ENCODE peak calls at places on chromosome 7, in eight cellular contexts. N, Y, K, B, D, J, R and O are unnamed samples.

GRCh38 chr7:103771294-103771693 is 218.2 kb downstream of the RELN start:
- DNase-seq in K (no peak), N (no peak), Y (no peak), D (no peak), R (no peak), B (no peak), J (no peak), O (no peak)

GRCh38 chr7:16933296-16934248 is 51.8 kb upstream of the AGR3 start:
- DNase-seq in K (no peak), N (no peak), R (no peak), J (peak), Y (no peak), D (no peak), B (no peak), O (no peak)

GRCh38 chr7:94042381-94042780 is 38.2 kb upstream of the BET1 start:
- DNase-seq in B (no peak), K (no peak), R (no peak), N (no peak), Y (no peak), J (no peak), D (no peak), O (no peak)

GRCh38 chr7:127710635-127711034 is 58.6 kb downstream of the SND1 start:
- DNase-seq in B (no peak), D (no peak), R (no peak), N (no peak), J (no peak), Y (no peak), K (no peak), O (no peak)

GRCh38 chr7:105352922-105353668 is 35.6 kb downstream of the SRPK2 start:
- DNase-seq in K (no peak), J (no peak), R (no peak), B (no peak), N (no peak), D (no peak), Y (no peak), O (no peak)

GRCh38 chr7:143284591-143285453 is at the start of gene TMEM139:
- DNase-seq in J (no peak), N (no peak), B (no peak), R (no peak), D (peak), K (peak), Y (no peak), O (no peak)

GRCh38 chr7:25549315-25549933 is 321.1 kb upstream of the NPVF start:
- DNase-seq in Y (no peak), D (no peak), B (no peak), N (no peak), K (no peak), R (no peak), J (no peak), O (no peak)

GRCh38 chr7:126501617-126502016 is 751.1 kb downstream of the GRM8 start:
- DNase-seq in R (no peak), J (no peak), B (no peak), D (no peak), N (no peak), K (no peak), Y (no peak), O (no peak)

GRCh38 chr7:132666076-132666775 is 90.0 kb upstream of the PLXNA4 start:
- DNase-seq in D (no peak), R (no peak), J (peak), K (no peak), N (no peak), B (no peak), Y (no peak), O (no peak)

GRCh38 chr7:1681581-1681980 is 11.5 kb downstream of the ELFN1 start:
- DNase-seq in D (peak), N (no peak), B (no peak), Y (no peak), J (no peak), R (no peak), K (no peak), O (no peak)

GRCh38 chr7:92848441-92848840 is 12.1 kb upstream of the CDK6 start:
- DNase-seq in Y (no peak), R (no peak), D (no peak), J (no peak), K (no peak), N (no peak), B (no peak), O (no peak)

GRCh38 chr7:67631496-67631895 is 634.9 kb downstream of the TYW1 start:
- DNase-seq in Y (no peak), K (no peak), J (no peak), D (no peak), N (peak), R (no peak), B (peak), O (no peak)

GRCh38 chr7:155280446-155281410 is 16.9 kb upstream of the INSIG1 start:
- DNase-seq in N (no peak), D (peak), B (no peak), Y (no peak), R (no peak), K (no peak), J (no peak), O (no peak)

GRCh38 chr7:152979376-152979775 is 219.8 kb downstream of the ACTR3B start:
- DNase-seq in Y (no peak), R (no peak), K (no peak), B (no peak), D (no peak), N (no peak), J (no peak), O (no peak)

GRCh38 chr7:82964150-82964882 is 198.4 kb downstream of the PCLO start:
- DNase-seq in N (no peak), K (no peak), J (no peak), R (no peak), Y (no peak), B (no peak), D (no peak), O (no peak)

GRCh38 chr7:146683439-146683838 is 566.8 kb downstream of the CNTNAP2 start:
- DNase-seq in J (no peak), K (no peak), D (no peak), B (no peak), N (no peak), R (no peak), Y (no peak), O (no peak)